ENCODE peak calls at places on chromosomes 16 and 17, in seven cellular contexts. P is EL; W is T-helper 17 cell; F is stimulated activated CD4-positive, alpha-beta T cell treated with anti-CD3 and anti-CD28 coated beads, TNF-alpha, amount 100 ng/mL, for 48 hours; D is mucosa of descending colon; B is amygdala; V is SHP77. K is an unnamed sample.

GRCh38 chr16:30065943-30066881 is 652 bp downstream of the ALDOA start:
- DNase-seq in V (no peak), F (peak; percentile 27), W (no peak), B (peak; percentile 71), D (no peak), P (peak; percentile 65), K (peak; percentile 76)

GRCh38 chr17:70655179-70655578 is 485.8 kb downstream of the KCNJ2 start:
- DNase-seq in P (no peak), D (no peak), W (no peak), B (no peak), V (no peak), F (no peak), K (no peak)

GRCh38 chr17:41734139-41734948 is at the start of gene HAP1:
- DNase-seq in W (no peak), B (peak; percentile 57), P (peak; percentile 46), D (peak; percentile 47), V (peak; percentile 40), F (no peak), K (peak; percentile 43)

GRCh38 chr16:49280861-49281331 is 742 bp downstream of the CBLN1 start:
- DNase-seq in F (no peak), D (peak; percentile 27), W (no peak), V (no peak), B (no peak), P (no peak), K (no peak)

GRCh38 chr16:51523400-51523799 is 372.3 kb upstream of the SALL1 start:
- DNase-seq in V (no peak), P (no peak), B (no peak), W (no peak), F (no peak), D (no peak), K (no peak)

GRCh38 chr16:72689851-72690250 is 358.1 kb downstream of the ZFHX3 start:
- DNase-seq in V (no peak), F (no peak), W (no peak), P (no peak), D (no peak), B (no peak), K (no peak)

GRCh38 chr16:67053767-67054334 is 24.9 kb downstream of the CBFB start:
- DNase-seq in P (no peak), V (no peak), W (no peak), D (no peak), F (no peak), B (no peak), K (no peak)

GRCh38 chr16:58685084-58685449 is 497 bp upstream of the SLC38A7 start:
- DNase-seq in V (no peak), F (no peak), B (no peak), D (no peak), P (no peak), W (no peak), K (no peak)

GRCh38 chr16:50496990-50497389 is 51.2 kb upstream of the NKD1 start:
- DNase-seq in P (peak; percentile 7), B (no peak), W (no peak), D (no peak), V (no peak), F (no peak), K (no peak)

GRCh38 chr16:1538804-1539520 is 5.5 kb downstream of the TMEM204 start:
- DNase-seq in P (no peak), D (no peak), V (no peak), W (no peak), B (no peak), F (no peak), K (peak; percentile 18)

GRCh38 chr17:79294459-79295071 is 219.9 kb downstream of the ENGASE start:
- DNase-seq in B (no peak), W (peak; percentile 16), F (peak; percentile 17), P (peak; percentile 35), V (no peak), D (peak; percentile 76), K (peak; percentile 71)

GRCh38 chr17:45228121-45228941 is 6.6 kb downstream of the FMNL1 start:
- DNase-seq in W (no peak), F (peak; percentile 37), P (no peak), V (no peak), B (no peak), D (no peak), K (peak; percentile 52)

GRCh38 chr17:49604314-49604869 is 28.7 kb downstream of the NXPH3 start:
- DNase-seq in W (no peak), F (no peak), D (no peak), P (no peak), B (no peak), V (no peak), K (no peak)

GRCh38 chr16:69535123-69536050 is 30.4 kb upstream of the NFAT5 start:
- DNase-seq in P (peak; percentile 75), F (no peak), D (no peak), B (no peak), V (no peak), W (no peak), K (no peak)

GRCh38 chr16:88375236-88376052 is 7.3 kb upstream of the ZNF469 start:
- DNase-seq in B (peak; percentile 34), P (no peak), W (no peak), F (no peak), D (no peak), V (no peak), K (peak; percentile 5)

GRCh38 chr17:12522743-12523181 is 142.9 kb upstream of the MYOCD start:
- DNase-seq in F (no peak), P (peak; percentile 82), V (no peak), B (no peak), W (no peak), D (peak; percentile 33), K (no peak)

GRCh38 chr16:50673496-50674275 is 7.4 kb downstream of the SNX20 start:
- DNase-seq in D (no peak), V (no peak), B (no peak), P (no peak), F (no peak), W (no peak), K (no peak)

GRCh38 chr17:79633937-79634813 is 23.3 kb upstream of the RBFOX3 start:
- DNase-seq in F (no peak), P (no peak), D (no peak), V (no peak), B (no peak), W (no peak), K (peak; percentile 9)

GRCh38 chr17:54864636-54865420 is 35.8 kb upstream of the TOM1L1 start:
- DNase-seq in P (no peak), V (no peak), F (no peak), W (no peak), D (no peak), B (no peak), K (no peak)

GRCh38 chr17:39705786-39706348 is 6.0 kb downstream of the ERBB2 start:
- DNase-seq in D (peak; percentile 78), B (no peak), V (no peak), W (no peak), P (no peak), F (no peak), K (peak; percentile 89)

GRCh38 chr16:25553711-25554436 is 137.9 kb upstream of the HS3ST4 start:
- DNase-seq in V (no peak), D (no peak), W (no peak), F (no peak), P (no peak), B (no peak), K (no peak)

GRCh38 chr17:11140501-11140900 is 100.5 kb upstream of the SHISA6 start:
- DNase-seq in B (no peak), D (no peak), W (no peak), V (no peak), F (no peak), P (no peak), K (no peak)

GRCh38 chr16:73068546-73069401 is 20.8 kb upstream of the ZFHX3 start:
- DNase-seq in V (peak; percentile 94), F (no peak), D (peak; percentile 56), W (no peak), P (peak; percentile 92), B (no peak), K (no peak)

K was measured in pancreas.